ENCODE peak calls at places on chromosomes 3 and 15, in ten cellular contexts. G, A, P, J, T, F, O, K, D and Y are unnamed samples.
A peak's percentile ranks its signal among the peaks of the same experiment; 100 is the strongest.

GRCh38 chr15:92451225-92451825 is 57.6 kb downstream of the ST8SIA2 start:
- DNase-seq in G (no peak), A (no peak), P (no peak), J (no peak), T (no peak), F (no peak), O (peak; percentile 76), K (no peak), D (no peak), Y (no peak)

GRCh38 chr15:78358114-78358513 is 18.0 kb downstream of the CRABP1 start:
- DNase-seq in G (no peak), A (no peak), P (no peak), J (no peak), T (no peak), F (no peak), O (no peak), K (no peak), D (no peak), Y (no peak)

GRCh38 chr3:45537960-45538640 is 56.5 kb upstream of the LIMD1 start:
- DNase-seq in G (peak; percentile 51), A (no peak), P (no peak), J (no peak), T (no peak), F (no peak), O (no peak), K (no peak), D (no peak), Y (no peak)

GRCh38 chr15:67882487-67883227 is 42.8 kb upstream of the RNU6-1 start:
- DNase-seq in G (peak; percentile 28), A (peak; percentile 12), P (no peak), J (peak; percentile 42), T (no peak), F (no peak), O (no peak), K (no peak), D (peak; percentile 67), Y (no peak)

GRCh38 chr3:54916722-54917121 is 11.1 kb downstream of the LRTM1 start:
- DNase-seq in G (no peak), A (no peak), P (no peak), J (no peak), T (no peak), F (no peak), O (no peak), K (no peak), D (no peak), Y (no peak)

GRCh38 chr3:133895208-133896001 is at the start of gene RAB6B:
- DNase-seq in G (no peak), A (no peak), P (no peak), J (no peak), T (no peak), F (peak; percentile 43), O (peak; percentile 97), K (no peak), D (no peak), Y (no peak)

GRCh38 chr3:127692501-127693335 is 20.0 kb downstream of the ABTB1 start:
- DNase-seq in G (no peak), A (no peak), P (no peak), J (no peak), T (no peak), F (no peak), O (peak; percentile 14), K (no peak), D (no peak), Y (no peak)

GRCh38 chr15:70083423-70083822 is 14.3 kb downstream of the TLE3 start:
- DNase-seq in G (no peak), A (no peak), P (no peak), J (no peak), T (no peak), F (no peak), O (peak; percentile 67), K (no peak), D (no peak), Y (no peak)

GRCh38 chr3:155791190-155791589 is 14.9 kb downstream of the C3orf33 start:
- DNase-seq in G (no peak), A (no peak), P (no peak), J (peak; percentile 30), T (no peak), F (no peak), O (no peak), K (no peak), D (no peak), Y (no peak)

GRCh38 chr3:13273604-13274105 is 146.5 kb downstream of the NUP210 start:
- DNase-seq in G (no peak), A (no peak), P (no peak), J (no peak), T (no peak), F (no peak), O (peak; percentile 65), K (no peak), D (no peak), Y (no peak)

GRCh38 chr3:57544181-57545125 is at the start of gene DNAH12:
- DNase-seq in G (no peak), A (no peak), P (peak; percentile 55), J (peak; percentile 40), T (no peak), F (no peak), O (peak; percentile 55), K (no peak), D (peak; percentile 38), Y (no peak)

GRCh38 chr3:71728632-71729342 is 3.6 kb upstream of the EIF4E3 start:
- DNase-seq in G (no peak), A (peak; percentile 27), P (no peak), J (no peak), T (no peak), F (no peak), O (no peak), K (no peak), D (peak; percentile 5), Y (no peak)

DNA sequence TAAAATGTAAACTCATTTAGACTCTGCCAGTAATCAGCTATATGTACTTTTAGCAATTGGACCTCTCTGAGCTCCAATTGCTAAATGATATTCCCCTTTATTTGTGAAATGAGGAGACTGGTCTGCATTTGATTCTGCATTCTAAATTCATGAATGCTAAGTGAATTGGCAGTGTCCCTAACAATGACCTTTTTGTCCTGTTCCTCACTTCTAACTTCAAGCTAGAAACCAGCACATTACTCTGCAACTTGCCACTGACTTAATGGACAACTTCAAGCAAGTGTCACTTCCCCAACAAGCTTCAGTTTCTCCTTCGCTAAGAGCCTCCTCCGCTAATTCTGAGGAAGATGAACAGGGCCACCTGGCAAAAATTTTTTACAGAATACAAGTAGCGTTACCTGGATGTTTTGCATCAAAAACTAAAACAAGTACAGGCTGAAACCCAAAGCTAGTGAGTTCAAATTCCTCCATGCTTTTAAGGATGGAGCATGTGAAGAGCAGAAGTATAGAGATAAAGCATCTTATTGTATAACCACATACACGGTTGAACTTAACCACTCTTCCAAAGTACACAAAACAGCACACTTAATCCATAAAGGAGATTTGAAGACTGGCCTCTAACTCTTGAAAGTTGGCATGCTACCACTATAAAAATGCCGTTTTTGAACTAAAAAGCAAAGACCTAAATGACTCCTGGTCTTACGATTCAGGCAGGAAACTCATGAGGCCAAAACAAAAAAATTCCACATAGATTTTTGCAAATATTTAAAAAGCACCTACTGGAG is 207.6 kb downstream of the MAGI1 start:
- DNase-seq in G (no peak), A (no peak), P (no peak), J (no peak), T (no peak), F (no peak), O (no peak), K (no peak), D (no peak), Y (no peak)
- H3K27ac ChIP-seq in G (no peak overlapping the region), A (no peak overlapping the region), P (no peak overlapping the region), J (no peak overlapping the region), T (no peak overlapping the region), F (no peak overlapping the region), O (peak overlapping the region; percentile 62), K (no peak overlapping the region), D (no peak overlapping the region), Y (no peak overlapping the region)

GRCh38 chr3:185733980-185734724 is 90.7 kb downstream of the IGF2BP2 start:
- DNase-seq in G (peak; percentile 35), A (no peak), P (peak; percentile 82), J (peak; percentile 62), T (no peak), F (peak; percentile 89), O (peak; percentile 88), K (no peak), D (peak; percentile 52), Y (no peak)

GRCh38 chr3:185729335-185729715 is 95.5 kb downstream of the IGF2BP2 start:
- DNase-seq in G (no peak), A (no peak), P (no peak), J (no peak), T (no peak), F (peak; percentile 65), O (peak; percentile 84), K (no peak), D (no peak), Y (no peak)

GRCh38 chr3:185730550-185730949 is 94.3 kb downstream of the IGF2BP2 start:
- DNase-seq in G (no peak), A (no peak), P (no peak), J (no peak), T (no peak), F (no peak), O (no peak), K (no peak), D (no peak), Y (no peak)

GRCh38 chr3:185734725-185735096 is 90.1 kb downstream of the IGF2BP2 start:
- DNase-seq in G (no peak), A (no peak), P (no peak), J (no peak), T (no peak), F (no peak), O (peak; percentile 13), K (no peak), D (no peak), Y (no peak)

DNA sequence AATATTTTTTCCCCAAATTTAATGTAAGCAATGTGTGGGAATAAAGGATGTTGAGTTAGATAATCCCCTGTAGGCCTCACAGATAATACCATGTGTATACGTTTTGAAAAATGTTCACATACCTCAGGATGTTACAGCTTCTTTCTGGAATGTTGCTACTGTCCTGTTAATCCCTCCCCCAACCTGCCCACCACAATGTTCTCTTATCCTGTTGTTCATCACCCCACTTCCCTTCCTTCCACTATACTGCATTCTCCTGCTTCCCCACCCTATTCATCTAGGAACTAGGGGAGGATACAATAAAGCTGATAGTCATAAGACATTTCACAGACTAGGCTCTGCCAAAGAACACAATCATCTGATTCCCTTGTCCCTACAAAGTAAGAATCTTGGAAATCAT is 92.1 kb downstream of the IGF2BP2 start:
- DNase-seq in G (no peak), A (no peak), P (no peak), J (no peak), T (no peak), F (peak; percentile 85), O (peak; percentile 87), K (no peak), D (no peak), Y (no peak)
- H3K27ac ChIP-seq in G (no peak overlapping the region), A (no peak overlapping the region), P (no peak overlapping the region), J (no peak overlapping the region), T (no peak overlapping the region), F (peak overlapping the region; percentile 89), O (peak overlapping the region; percentile 79), K (no peak overlapping the region), D (no peak overlapping the region), Y (peak overlapping the region; percentile 100)

GRCh38 chr3:83934208-83935150 is 1024.3 kb upstream of the CADM2 start:
- DNase-seq in G (no peak), A (no peak), P (no peak), J (no peak), T (no peak), F (peak; percentile 62), O (no peak), K (no peak), D (no peak), Y (peak; percentile 96)
- H3K27ac ChIP-seq in G (no peak overlapping the region), A (no peak overlapping the region), P (no peak overlapping the region), J (no peak overlapping the region), T (peak overlapping the region; percentile 65), F (peak overlapping the region; percentile 83), O (no peak overlapping the region), K (no peak overlapping the region), D (no peak overlapping the region), Y (peak overlapping the region; percentile 95)

GRCh38 chr15:57411945-57412768 is 35.9 kb downstream of the CGNL1 start:
- DNase-seq in G (no peak), A (no peak), P (no peak), J (no peak), T (no peak), F (no peak), O (no peak), K (no peak), D (no peak), Y (no peak)
- H3K27ac ChIP-seq in G (no peak overlapping the region), A (no peak overlapping the region), P (no peak overlapping the region), J (no peak overlapping the region), T (no peak overlapping the region), F (no peak overlapping the region), O (no peak overlapping the region), K (no peak overlapping the region), D (no peak overlapping the region), Y (no peak overlapping the region)